ENCODE peak calls at places on chromosomes 4 and X, in five cellular contexts. P, V, L, R and O are unnamed samples.
A peak's percentile ranks its signal among the peaks of the same experiment; 100 is the strongest.

GRCh38 chr4:89753601-89754066 is 83.3 kb downstream of the SNCA start:
- DNase-seq in P (no peak), V (no peak), L (no peak), R (peak; percentile 22), O (no peak)

GRCh38 chr4:125125256-125125655 is 189.5 kb upstream of the FAT4 start:
- DNase-seq in P (no peak), V (no peak), L (no peak), R (no peak), O (no peak)

GRCh38 chrX:51461053-51462050 is 35.0 kb downstream of the NUDT11 start:
- DNase-seq in P (no peak), V (peak; percentile 20), L (no peak), R (peak; percentile 13), O (no peak)

GRCh38 chrX:125621588-125621927 is 301.9 kb downstream of the TEX13C start:
- DNase-seq in P (no peak), V (no peak), L (no peak), R (no peak), O (no peak)

GRCh38 chr4:182913621-182914020 is 3.6 kb downstream of the DCTD start:
- DNase-seq in P (no peak), V (no peak), L (no peak), R (no peak), O (no peak)

GRCh38 chr4:148359769-148360168 is 82.4 kb downstream of the NR3C2 start:
- DNase-seq in P (no peak), V (no peak), L (no peak), R (no peak), O (no peak)

GRCh38 chr4:54909964-54910363 is 215.4 kb downstream of the KDR start:
- DNase-seq in P (no peak), V (no peak), L (no peak), R (no peak), O (no peak)

GRCh38 chr4:24770111-24770584 is 25.2 kb upstream of the SOD3 start:
- DNase-seq in P (no peak), V (no peak), L (no peak), R (peak; percentile 34), O (no peak)

GRCh38 chrX:57918750-57919436 is 8.6 kb upstream of the ZXDA start:
- DNase-seq in P (no peak), V (peak; percentile 1), L (no peak), R (no peak), O (no peak)

GRCh38 chrX:38561126-38561868 is at the start of gene TSPAN7:
- DNase-seq in P (peak; percentile 61), V (peak; percentile 69), L (peak; percentile 85), R (peak; percentile 85), O (peak; percentile 54)

GRCh38 chr4:70706516-70706915 is 15.2 kb upstream of the RUFY3 start:
- DNase-seq in P (no peak), V (no peak), L (no peak), R (no peak), O (no peak)

GRCh38 chrX:19121466-19121865 is 802 bp downstream of the ADGRG2 start:
- DNase-seq in P (no peak), V (no peak), L (no peak), R (no peak), O (no peak)

GRCh38 chrX:6228720-6229119 is at the start of gene NLGN4X:
- DNase-seq in P (peak; percentile 58), V (peak; percentile 11), L (peak; percentile 62), R (no peak), O (peak; percentile 13)

GRCh38 chrX:46376246-46376885 is 168.9 kb downstream of the ZNF674 start:
- DNase-seq in P (no peak), V (no peak), L (no peak), R (peak; percentile 48), O (no peak)

GRCh38 chr4:108465886-108466491 is 154.4 kb upstream of the RPL34 start:
- DNase-seq in P (no peak), V (no peak), L (no peak), R (no peak), O (no peak)

GRCh38 chr4:128155874-128156456 is 94.9 kb downstream of the LARP1B start:
- DNase-seq in P (peak; percentile 27), V (no peak), L (no peak), R (no peak), O (peak; percentile 12)

GRCh38 chr4:99679976-99680375 is 22.3 kb upstream of the C4orf54 start:
- DNase-seq in P (no peak), V (no peak), L (no peak), R (no peak), O (no peak)

GRCh38 chr4:146095091-146095690 is 80.3 kb upstream of the LSM6 start:
- DNase-seq in P (no peak), V (peak; percentile 31), L (no peak), R (peak; percentile 30), O (no peak)

GRCh38 chrX:72120798-72121197 is 10.9 kb downstream of the RTL5 start:
- DNase-seq in P (no peak), V (no peak), L (no peak), R (no peak), O (no peak)

GRCh38 chrX:42242044-42242443 is 318.7 kb upstream of the CASK start:
- DNase-seq in P (no peak), V (no peak), L (no peak), R (no peak), O (no peak)

GRCh38 chrX:40318076-40318475 is 220.3 kb upstream of the BCOR start:
- DNase-seq in P (no peak), V (no peak), L (no peak), R (no peak), O (no peak)

GRCh38 chrX:150362599-150363481 is at the start of gene MAMLD1:
- DNase-seq in P (peak; percentile 41), V (peak; percentile 33), L (peak; percentile 70), R (peak; percentile 79), O (peak; percentile 7)

GRCh38 chr4:77538144-77538543 is 67.5 kb upstream of the CXCL13 start:
- DNase-seq in P (no peak), V (no peak), L (no peak), R (peak; percentile 16), O (no peak)

GRCh38 chr4:109332926-109333464 is 30.5 kb upstream of the COL25A1 start:
- DNase-seq in P (no peak), V (no peak), L (no peak), R (no peak), O (no peak)

GRCh38 chr4:7987148-7987989 is 47.7 kb upstream of the AFAP1 start:
- DNase-seq in P (peak; percentile 12), V (peak; percentile 82), L (no peak), R (peak; percentile 82), O (no peak)

GRCh38 chr4:5940470-5941203 is 47.8 kb upstream of the CRMP1 start:
- DNase-seq in P (no peak), V (no peak), L (no peak), R (no peak), O (no peak)

GRCh38 chr4:29304595-29304994 is 1415.6 kb upstream of the PCDH7 start:
- DNase-seq in P (no peak), V (no peak), L (no peak), R (no peak), O (no peak)

GRCh38 chrX:41145920-41146608 is 60.8 kb downstream of the USP9X start:
- DNase-seq in P (no peak), V (no peak), L (no peak), R (peak; percentile 45), O (no peak)